ENCODE peak calls at places on chromosome 9, in six cellular contexts. One of them, this sample, is unnamed.

GRCh38 chr9:108486791-108487190 is 369.0 kb downstream of the ACTL7B start:
- DNase-seq in NCI-H1105: no peak
- DNase-seq in M059J: peak; percentile 71
- DNase-seq in left ventricle myocardium superior: no peak
- DNase-seq in activated T-cell treated with anti-CD3 and anti-CD28 coated beads for 24 hours: no peak
- DNase-seq in GM12864: no peak
- DNase-seq in this sample: no peak

GRCh38 chr9:17519761-17520160 is 59.1 kb upstream of the SH3GL2 start:
- DNase-seq in NCI-H1105: no peak
- DNase-seq in GM12864: no peak
- DNase-seq in activated T-cell treated with anti-CD3 and anti-CD28 coated beads for 24 hours: no peak
- DNase-seq in left ventricle myocardium superior: no peak
- DNase-seq in M059J: no peak
- DNase-seq in this sample: no peak

GRCh38 chr9:101029300-101030021 is 934 bp downstream of the PLPPR1 start:
- DNase-seq in GM12864: no peak
- DNase-seq in left ventricle myocardium superior: no peak
- DNase-seq in NCI-H1105: no peak
- DNase-seq in activated T-cell treated with anti-CD3 and anti-CD28 coated beads for 24 hours: no peak
- DNase-seq in M059J: no peak
- DNase-seq in this sample: no peak

GRCh38 chr9:129752915-129753724 is at the start of gene PTGES:
- DNase-seq in activated T-cell treated with anti-CD3 and anti-CD28 coated beads for 24 hours: peak; percentile 23
- DNase-seq in left ventricle myocardium superior: peak; percentile 84
- DNase-seq in NCI-H1105: no peak
- DNase-seq in GM12864: no peak
- DNase-seq in M059J: peak; percentile 63
- DNase-seq in this sample: peak; percentile 22

GRCh38 chr9:137149942-137150484 is 11.1 kb downstream of the GRIN1 start:
- DNase-seq in GM12864: no peak
- DNase-seq in activated T-cell treated with anti-CD3 and anti-CD28 coated beads for 24 hours: no peak
- DNase-seq in M059J: no peak
- DNase-seq in NCI-H1105: no peak
- DNase-seq in left ventricle myocardium superior: no peak
- DNase-seq in this sample: no peak

GRCh38 chr9:137955224-137955570 is 77.6 kb downstream of the CACNA1B start:
- DNase-seq in activated T-cell treated with anti-CD3 and anti-CD28 coated beads for 24 hours: no peak
- DNase-seq in GM12864: no peak
- DNase-seq in left ventricle myocardium superior: no peak
- DNase-seq in M059J: no peak
- DNase-seq in NCI-H1105: no peak
- DNase-seq in this sample: no peak

GRCh38 chr9:89419978-89420394 is 77.9 kb downstream of the SEMA4D start:
- DNase-seq in left ventricle myocardium superior: no peak
- DNase-seq in activated T-cell treated with anti-CD3 and anti-CD28 coated beads for 24 hours: peak; percentile 49
- DNase-seq in M059J: no peak
- DNase-seq in GM12864: no peak
- DNase-seq in NCI-H1105: no peak
- DNase-seq in this sample: no peak

GRCh38 chr9:124770359-124771020 is 621 bp downstream of the NR6A1 start:
- DNase-seq in M059J: peak; percentile 41
- DNase-seq in left ventricle myocardium superior: no peak
- DNase-seq in activated T-cell treated with anti-CD3 and anti-CD28 coated beads for 24 hours: no peak
- DNase-seq in GM12864: no peak
- DNase-seq in NCI-H1105: no peak
- DNase-seq in this sample: no peak

GRCh38 chr9:132698989-132699388 is 28.7 kb downstream of the GTF3C4 start:
- DNase-seq in M059J: peak; percentile 25
- DNase-seq in GM12864: no peak
- DNase-seq in NCI-H1105: no peak
- DNase-seq in activated T-cell treated with anti-CD3 and anti-CD28 coated beads for 24 hours: no peak
- DNase-seq in left ventricle myocardium superior: no peak
- DNase-seq in this sample: no peak

GRCh38 chr9:75855509-75855908 is 35.0 kb upstream of the PCSK5 start:
- DNase-seq in GM12864: no peak
- DNase-seq in M059J: peak; percentile 8
- DNase-seq in left ventricle myocardium superior: no peak
- DNase-seq in NCI-H1105: no peak
- DNase-seq in activated T-cell treated with anti-CD3 and anti-CD28 coated beads for 24 hours: no peak
- DNase-seq in this sample: no peak

GRCh38 chr9:137294091-137294683 is 7.9 kb downstream of the NRARP start:
- DNase-seq in GM12864: no peak
- DNase-seq in activated T-cell treated with anti-CD3 and anti-CD28 coated beads for 24 hours: peak; percentile 24
- DNase-seq in NCI-H1105: no peak
- DNase-seq in M059J: peak; percentile 47
- DNase-seq in left ventricle myocardium superior: peak; percentile 23
- DNase-seq in this sample: no peak